ENCODE peak calls at places on chromosomes 11 and 22, in seven cellular contexts. H, V, Z, S, E, I and L are unnamed samples.

GRCh38 chr11:113689711-113690618 is 16.1 kb downstream of the TMPRSS5 start:
- DNase-seq in H (no peak), V (no peak), Z (no peak), S (no peak), E (no peak), I (no peak), L (no peak)

GRCh38 chr11:36350137-36350513 is 54.0 kb downstream of the PRR5L start:
- DNase-seq in H (no peak), V (no peak), Z (no peak), S (no peak), E (no peak), I (no peak), L (no peak)

GRCh38 chr11:78449866-78450265 is 32.2 kb upstream of the GAB2 start:
- DNase-seq in H (no peak), V (no peak), Z (no peak), S (no peak), E (no peak), I (no peak), L (no peak)

GRCh38 chr22:18048041-18048440 is 23.7 kb upstream of the MICAL3 start:
- DNase-seq in H (no peak), V (no peak), Z (no peak), S (no peak), E (no peak), I (no peak), L (no peak)

GRCh38 chr22:17013396-17014100 is 5.5 kb upstream of the GAB4 start:
- DNase-seq in H (no peak), V (no peak), Z (no peak), S (peak), E (no peak), I (no peak), L (no peak)

GRCh38 chr11:36386411-36386810 is 90.3 kb downstream of the PRR5L start:
- DNase-seq in H (no peak), V (no peak), Z (no peak), S (no peak), E (no peak), I (no peak), L (no peak)

GRCh38 chr11:96228911-96229310 is 114.1 kb downstream of the MAML2 start:
- DNase-seq in H (no peak), V (no peak), Z (no peak), S (no peak), E (no peak), I (no peak), L (no peak)

GRCh38 chr11:69436041-69436982 is 45.2 kb upstream of the LINC01488 start:
- DNase-seq in H (no peak), V (no peak), Z (no peak), S (no peak), E (no peak), I (no peak), L (no peak)

GRCh38 chr11:26753738-26754504 is 32.1 kb upstream of the SLC5A12 start:
- DNase-seq in H (peak), V (peak), Z (no peak), S (peak), E (peak), I (no peak), L (no peak)

GRCh38 chr11:70498171-70498571 is 99.8 kb downstream of the CTTN start:
- DNase-seq in H (no peak), V (no peak), Z (no peak), S (no peak), E (no peak), I (peak), L (no peak)

GRCh38 chr11:58275002-58275401 is 6.9 kb upstream of the OR10W1 start:
- DNase-seq in H (no peak), V (no peak), Z (no peak), S (no peak), E (no peak), I (no peak), L (no peak)

GRCh38 chr11:119322360-119322739 is 5.4 kb upstream of the MCAM start:
- DNase-seq in H (no peak), V (no peak), Z (no peak), S (no peak), E (no peak), I (no peak), L (no peak)

GRCh38 chr11:72696866-72697428 is 22.7 kb upstream of the PDE2A start:
- DNase-seq in H (peak), V (peak), Z (no peak), S (no peak), E (peak), I (peak), L (no peak)

GRCh38 chr11:13215157-13215556 is 62.4 kb upstream of the BMAL1 start:
- DNase-seq in H (peak), V (no peak), Z (no peak), S (peak), E (no peak), I (no peak), L (no peak)

GRCh38 chr11:68373189-68373809 is 60.9 kb downstream of the LRP5 start:
- DNase-seq in H (no peak), V (no peak), Z (no peak), S (no peak), E (peak), I (peak), L (no peak)

GRCh38 chr11:131773626-131774025 is 403.2 kb downstream of the NTM start:
- DNase-seq in H (no peak), V (no peak), Z (no peak), S (no peak), E (no peak), I (no peak), L (no peak)

GRCh38 chr11:74673956-74674355 is 57.3 kb downstream of the CHRDL2 start:
- DNase-seq in H (no peak), V (no peak), Z (no peak), S (peak), E (no peak), I (no peak), L (no peak)

GRCh38 chr11:45904309-45904915 is 2.7 kb downstream of the FREY1 start:
- DNase-seq in H (no peak), V (peak), Z (no peak), S (no peak), E (no peak), I (no peak), L (no peak)

GRCh38 chr11:94537051-94537600 is 6.6 kb upstream of the FUT4 start:
- DNase-seq in H (no peak), V (no peak), Z (no peak), S (peak), E (no peak), I (no peak), L (no peak)

GRCh38 chr11:69992943-69993694 is 85.0 kb upstream of the ANO1 start:
- DNase-seq in H (peak), V (peak), Z (no peak), S (peak), E (no peak), I (no peak), L (no peak)

GRCh38 chr22:48943567-48944432 is 883.9 kb downstream of the BRD1 start:
- DNase-seq in H (no peak), V (peak), Z (no peak), S (no peak), E (no peak), I (no peak), L (peak)
- TF ChIP-seq CTCF in H (no peak), V (no peak), Z (no peak), S (no peak), E (no peak), I (peak), L (no peak)

DNA sequence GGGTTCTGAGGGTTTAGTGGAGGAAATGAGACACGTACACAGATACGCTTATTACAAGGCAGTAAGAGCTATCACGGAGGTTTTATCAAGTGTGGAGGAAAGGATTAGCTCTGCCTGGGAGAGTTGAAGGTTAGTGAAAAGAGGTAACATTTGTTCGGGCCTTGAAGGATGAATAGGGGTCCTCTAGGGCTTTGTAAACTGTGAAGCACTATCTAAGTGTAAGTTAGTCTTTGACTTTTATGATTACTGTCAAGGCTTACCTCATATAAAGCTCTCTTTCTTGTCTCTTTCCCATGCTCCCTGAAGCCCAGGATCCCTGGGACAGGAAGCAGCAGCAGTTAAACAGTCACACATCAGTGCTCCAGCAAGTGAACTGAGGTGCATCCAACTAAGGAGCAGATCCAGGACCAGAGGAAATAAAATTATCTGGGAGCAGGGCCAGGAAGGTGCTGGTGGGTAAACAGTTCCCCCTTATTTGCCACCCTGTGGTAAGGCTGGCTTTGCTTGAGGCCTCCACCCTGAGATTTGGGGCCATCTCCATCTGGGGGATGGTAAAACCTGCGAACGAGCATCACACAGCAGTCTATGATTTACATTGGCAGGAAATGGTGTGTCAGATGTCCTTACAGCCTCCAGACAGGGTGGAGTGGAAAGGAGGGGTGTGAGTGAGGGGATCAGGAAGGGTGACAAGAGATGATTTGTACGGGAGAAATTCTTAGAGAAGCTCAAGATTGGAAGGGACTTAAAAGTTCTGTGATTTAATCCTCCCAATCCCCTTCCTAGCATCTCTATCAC is 27.2 kb downstream of the GVQW3 start:
- DNase-seq in H (no peak), V (no peak), Z (no peak), S (no peak), E (no peak), I (no peak), L (no peak)
- H3K4me3 ChIP-seq in H (no peak), V (no peak), Z (no peak), S (no peak), E (no peak), I (no peak), L (no peak)

GRCh38 chr11:124612045-124612444 is 817 bp downstream of the PANX3 start:
- DNase-seq in H (no peak), V (no peak), Z (no peak), S (no peak), E (no peak), I (no peak), L (no peak)
- TF ChIP-seq CTCF in H (no peak), V (no peak), Z (no peak), S (no peak), E (no peak), I (no peak), L (no peak)

DNA sequence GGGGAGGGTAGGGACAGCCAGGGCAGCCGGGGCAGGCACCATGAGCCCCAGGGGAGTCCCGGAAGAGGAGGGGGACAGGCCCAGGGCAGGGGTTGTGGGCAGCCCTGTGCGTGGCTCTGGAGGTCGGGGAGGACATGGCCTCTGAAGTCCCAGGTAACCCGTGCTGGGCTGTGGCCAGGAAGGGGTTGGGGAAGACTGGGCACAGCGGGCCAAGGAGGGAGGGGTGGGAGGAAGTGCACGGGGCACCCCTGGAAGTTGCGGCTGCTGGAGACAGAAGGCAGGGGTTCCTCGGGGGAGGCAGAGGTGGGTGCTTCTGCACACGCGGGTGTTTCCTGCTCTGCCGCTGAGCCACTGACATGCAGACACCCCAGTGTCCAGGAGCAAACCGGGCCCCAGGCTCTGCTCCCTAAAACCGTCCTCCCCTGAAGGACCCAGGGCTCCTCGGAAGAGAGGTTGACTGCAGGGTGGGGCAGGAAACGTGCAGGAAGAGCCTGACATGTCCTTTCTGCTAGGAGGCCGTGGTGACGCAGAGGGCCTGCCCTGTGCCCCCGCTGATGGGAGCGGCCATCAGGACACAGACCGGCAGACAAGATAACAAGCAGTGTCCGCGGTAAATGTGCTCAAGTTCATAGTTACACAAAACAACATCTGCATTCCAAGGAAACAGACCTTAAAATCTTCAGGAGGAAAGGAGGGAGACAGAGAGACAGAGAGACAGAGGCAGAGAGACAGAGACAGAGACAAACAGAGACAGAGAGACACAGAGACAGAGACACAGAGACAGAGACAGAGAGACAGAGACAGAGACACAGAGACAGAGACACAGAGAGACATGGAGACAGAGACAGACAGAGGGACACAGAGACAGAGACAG is 5.7 kb downstream of the TNNI2 start:
- DNase-seq in H (peak), V (no peak), Z (no peak), S (no peak), E (no peak), I (peak), L (no peak)
- H3K4me3 ChIP-seq in H (no peak), V (peak), Z (no peak), S (no peak), E (no peak), I (no peak), L (no peak)

GRCh38 chr11:128628343-128628673 is 41.0 kb upstream of the ETS1 start:
- DNase-seq in H (no peak), V (no peak), Z (no peak), S (no peak), E (no peak), I (no peak), L (no peak)

GRCh38 chr11:128629516-128630106 is 42.3 kb upstream of the ETS1 start:
- DNase-seq in H (no peak), V (no peak), Z (no peak), S (no peak), E (no peak), I (no peak), L (peak)

GRCh38 chr11:128628686-128629085 is 41.3 kb upstream of the ETS1 start:
- DNase-seq in H (no peak), V (no peak), Z (no peak), S (no peak), E (no peak), I (no peak), L (peak)

GRCh38 chr11:128626913-128627665 is 39.7 kb upstream of the ETS1 start:
- DNase-seq in H (no peak), V (no peak), Z (no peak), S (no peak), E (no peak), I (no peak), L (no peak)

DNA sequence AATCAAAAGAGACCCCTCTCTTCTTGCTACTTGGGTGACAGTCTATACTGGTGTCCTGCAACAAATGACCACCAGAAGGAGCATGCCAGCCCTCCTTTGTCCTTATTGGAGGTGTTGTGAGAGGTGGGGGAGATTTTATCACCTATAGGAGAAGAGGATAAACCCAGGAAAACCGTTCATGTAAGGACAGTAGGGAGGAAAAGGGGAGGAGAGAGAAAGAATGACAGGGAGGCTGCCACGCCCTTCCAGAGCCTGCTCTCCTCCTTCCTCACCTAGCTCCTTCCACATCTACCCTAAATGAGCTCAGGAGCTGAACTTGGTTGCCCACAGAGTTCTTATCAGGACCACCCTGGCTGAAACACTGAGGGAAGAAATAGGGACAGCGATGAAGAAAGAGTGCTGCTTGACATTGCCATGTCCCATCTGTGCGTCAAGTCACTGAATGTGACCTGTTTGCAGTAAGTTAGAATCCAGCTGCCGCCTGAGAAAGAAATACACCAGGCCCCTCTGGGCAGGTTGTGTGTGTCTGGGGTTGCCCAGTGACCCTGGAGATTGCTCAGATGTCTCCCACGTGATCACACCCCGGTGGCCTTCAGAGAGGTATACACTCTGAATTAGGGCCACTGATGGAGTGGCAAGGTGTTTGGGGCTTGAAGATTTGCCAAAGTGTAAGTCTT is 40.4 kb upstream of the ETS1 start:
- DNase-seq in H (no peak), V (no peak), Z (no peak), S (no peak), E (no peak), I (no peak), L (peak)
- TF ChIP-seq CTCF in H (no peak), V (no peak), Z (no peak), S (no peak), E (no peak), I (no peak), L (no peak)

DNA sequence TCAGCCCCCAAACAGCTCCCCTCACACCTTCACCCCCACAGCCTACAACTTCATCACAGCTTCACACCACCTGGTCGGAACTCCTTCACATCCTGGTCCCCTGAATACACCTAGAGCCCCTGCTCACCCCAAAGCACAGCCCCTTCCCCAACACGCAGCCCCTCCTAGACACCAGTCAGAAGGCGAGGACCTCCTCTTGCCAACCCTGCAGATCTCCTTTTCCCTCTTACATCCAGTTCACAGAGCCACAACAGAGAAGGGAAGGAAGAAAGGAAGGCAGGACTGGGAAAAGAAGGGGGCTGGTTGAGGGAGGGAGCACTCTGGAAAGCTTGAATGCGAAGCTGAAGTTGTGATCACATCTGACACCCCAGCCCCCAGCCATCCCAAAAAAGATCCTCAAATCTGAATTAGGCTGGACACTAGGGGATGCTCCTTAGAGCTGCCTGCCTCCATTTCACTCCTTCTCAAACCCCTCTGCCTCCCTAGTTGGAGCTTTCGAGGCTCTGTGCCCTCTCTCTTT is 629 bp downstream of the CCKBR start:
- DNase-seq in H (no peak), V (no peak), Z (no peak), S (no peak), E (no peak), I (no peak), L (no peak)
- H3K4me3 ChIP-seq in H (no peak), V (peak), Z (no peak), S (no peak), E (no peak), I (no peak), L (peak)

DNA sequence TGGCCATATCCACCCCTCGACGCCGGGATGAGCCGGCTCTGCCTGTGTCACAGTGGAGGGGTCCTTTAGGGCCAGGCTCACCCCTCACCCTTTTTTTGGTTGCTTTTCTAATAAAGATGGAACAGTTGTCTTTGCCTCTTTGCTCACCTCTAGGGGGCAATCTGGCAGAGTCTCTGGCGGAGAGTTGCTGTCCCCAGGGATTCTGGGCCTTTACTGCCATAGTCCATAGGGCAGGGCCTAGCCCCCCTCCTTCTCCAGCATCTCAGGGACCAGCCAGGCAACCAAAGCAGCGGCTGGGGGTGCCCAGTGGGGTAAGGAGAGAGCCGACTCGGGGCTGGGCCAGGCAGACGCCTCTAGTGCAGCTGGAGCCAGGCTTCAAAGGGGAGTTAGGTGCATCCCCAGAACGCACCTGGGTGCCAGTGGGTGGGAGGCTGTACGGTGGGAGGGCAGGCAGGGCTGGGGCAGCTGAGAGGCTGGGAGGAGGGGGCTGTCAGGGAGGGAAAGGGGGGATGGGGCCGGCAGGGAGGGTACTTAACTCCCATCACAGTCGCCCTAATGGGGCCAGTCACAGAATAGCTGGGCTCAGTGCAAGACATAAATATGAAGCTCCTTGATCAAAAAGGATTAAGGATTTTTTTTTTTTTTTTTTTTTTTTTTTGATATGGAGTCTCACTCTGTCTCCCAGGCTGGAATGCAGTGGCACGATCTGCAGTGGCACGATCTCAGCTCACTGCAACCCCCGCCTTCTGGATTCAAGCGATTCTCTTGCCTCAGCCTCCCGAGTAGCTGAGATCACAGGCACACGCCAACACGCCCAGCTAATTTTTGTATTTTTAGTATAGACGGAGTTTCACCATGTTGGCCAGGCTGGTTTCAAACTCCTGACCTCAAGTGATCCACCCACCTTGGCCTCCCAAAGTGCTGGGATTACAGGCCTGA is 2.5 kb upstream of the SUSD2 start:
- DNase-seq in H (no peak), V (no peak), Z (no peak), S (no peak), E (no peak), I (no peak), L (no peak)
- TF ChIP-seq CTCF in H (peak), V (no peak), Z (peak), S (no peak), E (no peak), I (peak), L (no peak)

GRCh38 chr11:117796456-117797428 is at the start of gene DSCAML1:
- DNase-seq in H (peak), V (no peak), Z (no peak), S (no peak), E (peak), I (no peak), L (no peak)
- H3K4me3 ChIP-seq in H (no peak), V (peak), Z (no peak), S (no peak), E (peak), I (peak), L (peak)

GRCh38 chr22:27468712-27469111 is 332.8 kb downstream of the MN1 start:
- DNase-seq in H (no peak), V (no peak), Z (no peak), S (no peak), E (no peak), I (no peak), L (no peak)
- TF ChIP-seq CTCF in H (no peak), V (no peak), Z (no peak), S (no peak), E (no peak), I (no peak), L (no peak)